ENCODE peak calls at places on chromosomes 13 and 19, in eight cellular contexts. One of them, this sample, is unnamed.
A peak's percentile ranks its signal among the peaks of the same experiment; 100 is the strongest.

GRCh38 chr19:23241433-23241832 is 8.8 kb downstream of the ZNF724 start:
- DNase-seq in left ventricle myocardium inferior: no peak
- DNase-seq in DND-41: no peak
- DNase-seq in cardiac fibroblast: no peak
- DNase-seq in BE2C: no peak
- DNase-seq in tibial nerve: no peak
- DNase-seq in mammary epithelial cell: no peak
- DNase-seq in BJ: no peak
- DNase-seq in this sample: no peak

GRCh38 chr19:16394681-16395375 is 70.2 kb downstream of the KLF2 start:
- DNase-seq in left ventricle myocardium inferior: no peak
- DNase-seq in DND-41: no peak
- DNase-seq in cardiac fibroblast: peak; percentile 50
- DNase-seq in BE2C: no peak
- DNase-seq in tibial nerve: no peak
- DNase-seq in mammary epithelial cell: no peak
- DNase-seq in BJ: no peak
- DNase-seq in this sample: no peak

GRCh38 chr19:11887247-11887617 is 350 bp upstream of the ZNF69 start:
- DNase-seq in left ventricle myocardium inferior: no peak
- DNase-seq in DND-41: no peak
- DNase-seq in cardiac fibroblast: no peak
- DNase-seq in BE2C: no peak
- DNase-seq in tibial nerve: no peak
- DNase-seq in mammary epithelial cell: no peak
- DNase-seq in BJ: no peak
- DNase-seq in this sample: no peak

GRCh38 chr13:110396913-110397379 is 89.9 kb downstream of the COL4A2 start:
- DNase-seq in left ventricle myocardium inferior: peak; percentile 87
- DNase-seq in DND-41: no peak
- DNase-seq in cardiac fibroblast: peak; percentile 100
- DNase-seq in BE2C: no peak
- DNase-seq in tibial nerve: peak; percentile 91
- DNase-seq in mammary epithelial cell: peak; percentile 97
- DNase-seq in BJ: peak; percentile 99
- DNase-seq in this sample: peak; percentile 99

GRCh38 chr13:72163671-72164070 is 296.7 kb upstream of the DACH1 start:
- DNase-seq in left ventricle myocardium inferior: no peak
- DNase-seq in DND-41: no peak
- DNase-seq in cardiac fibroblast: no peak
- DNase-seq in BE2C: no peak
- DNase-seq in tibial nerve: no peak
- DNase-seq in mammary epithelial cell: peak; percentile 35
- DNase-seq in BJ: no peak
- DNase-seq in this sample: no peak

GRCh38 chr19:42619271-42619670 is 24.5 kb upstream of the CEACAM8 start:
- DNase-seq in left ventricle myocardium inferior: no peak
- DNase-seq in DND-41: no peak
- DNase-seq in cardiac fibroblast: no peak
- DNase-seq in BE2C: no peak
- DNase-seq in tibial nerve: no peak
- DNase-seq in mammary epithelial cell: no peak
- DNase-seq in BJ: no peak
- DNase-seq in this sample: no peak

GRCh38 chr19:18504886-18505610 is 16.8 kb downstream of the ELL start:
- DNase-seq in left ventricle myocardium inferior: no peak
- DNase-seq in DND-41: no peak
- DNase-seq in cardiac fibroblast: no peak
- DNase-seq in BE2C: no peak
- DNase-seq in tibial nerve: no peak
- DNase-seq in mammary epithelial cell: peak; percentile 57
- DNase-seq in BJ: no peak
- DNase-seq in this sample: no peak

GRCh38 chr13:98892821-98893220 is 85.0 kb downstream of the DOCK9 start:
- DNase-seq in left ventricle myocardium inferior: no peak
- DNase-seq in DND-41: no peak
- DNase-seq in cardiac fibroblast: no peak
- DNase-seq in BE2C: no peak
- DNase-seq in tibial nerve: no peak
- DNase-seq in mammary epithelial cell: no peak
- DNase-seq in BJ: no peak
- DNase-seq in this sample: no peak

GRCh38 chr13:23069571-23069970 is 111.2 kb upstream of the SGCG start:
- DNase-seq in left ventricle myocardium inferior: no peak
- DNase-seq in DND-41: no peak
- DNase-seq in cardiac fibroblast: peak; percentile 59
- DNase-seq in BE2C: no peak
- DNase-seq in tibial nerve: no peak
- DNase-seq in mammary epithelial cell: no peak
- DNase-seq in BJ: peak; percentile 39
- DNase-seq in this sample: peak; percentile 40

GRCh38 chr13:59099182-59099950 is 1064.4 kb downstream of the DIAPH3 start:
- DNase-seq in left ventricle myocardium inferior: no peak
- DNase-seq in DND-41: no peak
- DNase-seq in cardiac fibroblast: peak; percentile 10
- DNase-seq in BE2C: no peak
- DNase-seq in tibial nerve: no peak
- DNase-seq in mammary epithelial cell: no peak
- DNase-seq in BJ: no peak
- DNase-seq in this sample: no peak

GRCh38 chr13:113941571-113942191 is 32.2 kb downstream of the C13orf46 start:
- DNase-seq in left ventricle myocardium inferior: peak; percentile 11
- DNase-seq in DND-41: no peak
- DNase-seq in cardiac fibroblast: peak; percentile 16
- DNase-seq in BE2C: no peak
- DNase-seq in tibial nerve: no peak
- DNase-seq in mammary epithelial cell: peak; percentile 48
- DNase-seq in BJ: no peak
- DNase-seq in this sample: no peak

GRCh38 chr13:30308548-30308947 is 1.2 kb upstream of the KATNAL1 start:
- DNase-seq in left ventricle myocardium inferior: no peak
- DNase-seq in DND-41: no peak
- DNase-seq in cardiac fibroblast: peak; percentile 84
- DNase-seq in BE2C: no peak
- DNase-seq in tibial nerve: no peak
- DNase-seq in mammary epithelial cell: no peak
- DNase-seq in BJ: no peak
- DNase-seq in this sample: no peak

GRCh38 chr19:2047449-2048103 is 3.5 kb downstream of the MKNK2 start:
- DNase-seq in left ventricle myocardium inferior: no peak
- DNase-seq in DND-41: no peak
- DNase-seq in cardiac fibroblast: peak; percentile 50
- DNase-seq in BE2C: no peak
- DNase-seq in tibial nerve: no peak
- DNase-seq in mammary epithelial cell: no peak
- DNase-seq in BJ: no peak
- DNase-seq in this sample: no peak

GRCh38 chr19:17779281-17779930 is 15.5 kb upstream of the B3GNT3 start:
- DNase-seq in left ventricle myocardium inferior: no peak
- DNase-seq in DND-41: no peak
- DNase-seq in cardiac fibroblast: peak; percentile 52
- DNase-seq in BE2C: no peak
- DNase-seq in tibial nerve: peak; percentile 52
- DNase-seq in mammary epithelial cell: no peak
- DNase-seq in BJ: no peak
- DNase-seq in this sample: no peak

GRCh38 chr13:46896346-46897138 is at the start of gene HTR2A:
- DNase-seq in left ventricle myocardium inferior: peak; percentile 23
- DNase-seq in DND-41: peak; percentile 22
- DNase-seq in cardiac fibroblast: peak; percentile 55
- DNase-seq in BE2C: no peak
- DNase-seq in tibial nerve: no peak
- DNase-seq in mammary epithelial cell: peak; percentile 8
- DNase-seq in BJ: no peak
- DNase-seq in this sample: no peak

GRCh38 chr13:37442996-37443395 is 155.6 kb downstream of the POSTN start:
- DNase-seq in left ventricle myocardium inferior: no peak
- DNase-seq in DND-41: no peak
- DNase-seq in cardiac fibroblast: peak; percentile 43
- DNase-seq in BE2C: no peak
- DNase-seq in tibial nerve: no peak
- DNase-seq in mammary epithelial cell: no peak
- DNase-seq in BJ: no peak
- DNase-seq in this sample: no peak

GRCh38 chr13:114071441-114071840 is 61.0 kb downstream of the RASA3 start:
- DNase-seq in left ventricle myocardium inferior: no peak
- DNase-seq in DND-41: no peak
- DNase-seq in cardiac fibroblast: no peak
- DNase-seq in BE2C: no peak
- DNase-seq in tibial nerve: no peak
- DNase-seq in mammary epithelial cell: no peak
- DNase-seq in BJ: no peak
- DNase-seq in this sample: no peak

GRCh38 chr19:7665076-7665475 is 3.8 kb upstream of the RETN start:
- DNase-seq in left ventricle myocardium inferior: no peak
- DNase-seq in DND-41: no peak
- DNase-seq in cardiac fibroblast: peak; percentile 85
- DNase-seq in BE2C: no peak
- DNase-seq in tibial nerve: no peak
- DNase-seq in mammary epithelial cell: no peak
- DNase-seq in BJ: no peak
- DNase-seq in this sample: peak; percentile 39

GRCh38 chr19:35744688-35745327 is 410 bp downstream of the U2AF1L4 start:
- DNase-seq in left ventricle myocardium inferior: peak; percentile 95
- DNase-seq in DND-41: peak; percentile 96
- DNase-seq in cardiac fibroblast: peak; percentile 97
- DNase-seq in BE2C: peak; percentile 98
- DNase-seq in tibial nerve: peak; percentile 95
- DNase-seq in mammary epithelial cell: peak; percentile 93
- DNase-seq in BJ: peak; percentile 66
- DNase-seq in this sample: peak; percentile 85
- TF ChIP-seq CTCF in left ventricle myocardium inferior: peak; percentile 52
- TF ChIP-seq CTCF in DND-41: peak; percentile 65
- TF ChIP-seq CTCF in cardiac fibroblast: peak; percentile 48
- TF ChIP-seq CTCF in BE2C: peak; percentile 54
- TF ChIP-seq CTCF in tibial nerve: peak; percentile 49
- TF ChIP-seq CTCF in mammary epithelial cell: no peak
- TF ChIP-seq CTCF in BJ: peak; percentile 60
- TF ChIP-seq CTCF in this sample: peak; percentile 59

GRCh38 chr13:101218484-101218883 is 197.8 kb downstream of the NALCN start:
- DNase-seq in left ventricle myocardium inferior: no peak
- DNase-seq in DND-41: no peak
- DNase-seq in cardiac fibroblast: no peak
- DNase-seq in BE2C: no peak
- DNase-seq in tibial nerve: no peak
- DNase-seq in mammary epithelial cell: peak; percentile 63
- DNase-seq in BJ: no peak
- DNase-seq in this sample: no peak
- TF ChIP-seq CTCF in left ventricle myocardium inferior: no peak
- TF ChIP-seq CTCF in DND-41: no peak
- TF ChIP-seq CTCF in cardiac fibroblast: no peak
- TF ChIP-seq CTCF in BE2C: no peak
- TF ChIP-seq CTCF in tibial nerve: no peak
- TF ChIP-seq CTCF in mammary epithelial cell: no peak
- TF ChIP-seq CTCF in BJ: no peak
- TF ChIP-seq CTCF in this sample: no peak

GRCh38 chr19:4389064-4389375 is 11.3 kb downstream of the SH3GL1 start:
- DNase-seq in left ventricle myocardium inferior: no peak
- DNase-seq in DND-41: no peak
- DNase-seq in cardiac fibroblast: no peak
- DNase-seq in BE2C: no peak
- DNase-seq in tibial nerve: no peak
- DNase-seq in mammary epithelial cell: no peak
- DNase-seq in BJ: no peak
- DNase-seq in this sample: no peak

GRCh38 chr19:4390017-4390861 is 10.1 kb downstream of the SH3GL1 start:
- DNase-seq in left ventricle myocardium inferior: peak; percentile 55
- DNase-seq in DND-41: no peak
- DNase-seq in cardiac fibroblast: peak; percentile 78
- DNase-seq in BE2C: no peak
- DNase-seq in tibial nerve: no peak
- DNase-seq in mammary epithelial cell: peak; percentile 17
- DNase-seq in BJ: no peak
- DNase-seq in this sample: no peak

GRCh38 chr19:4388171-4389063 is 11.9 kb downstream of the SH3GL1 start:
- DNase-seq in left ventricle myocardium inferior: peak; percentile 35
- DNase-seq in DND-41: no peak
- DNase-seq in cardiac fibroblast: no peak
- DNase-seq in BE2C: no peak
- DNase-seq in tibial nerve: no peak
- DNase-seq in mammary epithelial cell: peak; percentile 18
- DNase-seq in BJ: no peak
- DNase-seq in this sample: no peak

GRCh38 chr19:4390862-4391693 is 9.3 kb downstream of the SH3GL1 start:
- DNase-seq in left ventricle myocardium inferior: no peak
- DNase-seq in DND-41: no peak
- DNase-seq in cardiac fibroblast: peak; percentile 18
- DNase-seq in BE2C: no peak
- DNase-seq in tibial nerve: no peak
- DNase-seq in mammary epithelial cell: peak; percentile 73
- DNase-seq in BJ: no peak
- DNase-seq in this sample: no peak

GRCh38 chr19:4389511-4390016 is 10.8 kb downstream of the SH3GL1 start:
- DNase-seq in left ventricle myocardium inferior: no peak
- DNase-seq in DND-41: no peak
- DNase-seq in cardiac fibroblast: no peak
- DNase-seq in BE2C: no peak
- DNase-seq in tibial nerve: no peak
- DNase-seq in mammary epithelial cell: no peak
- DNase-seq in BJ: no peak
- DNase-seq in this sample: no peak
- TF ChIP-seq CTCF in left ventricle myocardium inferior: no peak
- TF ChIP-seq CTCF in DND-41: no peak
- TF ChIP-seq CTCF in cardiac fibroblast: no peak
- TF ChIP-seq CTCF in BE2C: no peak
- TF ChIP-seq CTCF in tibial nerve: no peak
- TF ChIP-seq CTCF in mammary epithelial cell: no peak
- TF ChIP-seq CTCF in BJ: no peak
- TF ChIP-seq CTCF in this sample: no peak

DNA sequence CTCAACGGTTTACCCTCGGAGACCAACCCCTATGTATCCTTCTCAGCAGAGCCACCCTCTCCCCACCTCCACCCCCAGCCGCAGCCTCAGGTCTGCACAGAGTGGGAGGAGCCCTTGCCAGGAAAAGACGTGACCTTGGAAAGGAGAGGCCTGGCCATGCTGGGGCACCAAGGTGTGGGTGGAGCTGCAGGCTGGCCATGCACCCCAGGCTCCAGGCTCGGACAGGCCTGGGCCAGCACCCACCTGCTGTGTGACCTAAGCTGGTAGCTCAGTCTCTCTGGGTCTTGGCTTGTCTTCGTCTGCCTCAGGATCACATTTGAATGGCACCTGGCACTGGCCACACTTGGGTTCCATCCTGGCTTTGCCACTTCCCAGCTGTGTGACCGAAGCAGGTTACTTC is 29.5 kb downstream of the CCDC8 start:
- DNase-seq in left ventricle myocardium inferior: no peak
- DNase-seq in DND-41: no peak
- DNase-seq in cardiac fibroblast: no peak
- DNase-seq in BE2C: no peak
- DNase-seq in tibial nerve: no peak
- DNase-seq in mammary epithelial cell: no peak
- DNase-seq in BJ: no peak
- DNase-seq in this sample: no peak
- TF ChIP-seq CTCF in left ventricle myocardium inferior: no peak
- TF ChIP-seq CTCF in DND-41: no peak
- TF ChIP-seq CTCF in cardiac fibroblast: no peak
- TF ChIP-seq CTCF in BE2C: no peak
- TF ChIP-seq CTCF in tibial nerve: no peak
- TF ChIP-seq CTCF in mammary epithelial cell: no peak
- TF ChIP-seq CTCF in BJ: no peak
- TF ChIP-seq CTCF in this sample: no peak